ENCODE peak calls at places on chromosomes 6 and 20, in seven cellular contexts. R is A549, O is transverse colon, A is cardiac muscle cell, V is stomach, P is testis, U is heart left ventricle. E is an unnamed sample. For H3K4me1, the result is how much of the 10 kb centered on the place peaks cover.

GRCh38 chr6:73694711-73695411 is 1.1 kb upstream of the CD109 start:
- DNase-seq in O (no peak), U (no peak), V (no peak), R (peak), A (peak), P (no peak), E (no peak)

GRCh38 chr6:9646346-9647042 is 768.4 kb downstream of the TFAP2A start:
- DNase-seq in R (no peak), U (peak), O (no peak), P (no peak), A (peak), V (no peak), E (peak)

GRCh38 chr6:166997768-166998255 is 1.4 kb upstream of the CEP43 start:
- DNase-seq in U (peak), R (peak), O (peak), A (peak), V (peak), P (peak), E (peak)

GRCh38 chr20:4998160-4998651 is 3.1 kb downstream of the SLC23A2 start:
- DNase-seq in P (no peak), V (no peak), R (peak), O (no peak), A (no peak), U (no peak), E (no peak)

GRCh38 chr20:33231237-33231636 is 4.6 kb upstream of the BPIFA1 start:
- DNase-seq in O (no peak), V (no peak), P (no peak), U (no peak), A (no peak), R (no peak), E (no peak)

GRCh38 chr20:45059022-45059728 is 41.8 kb downstream of the KCNS1 start:
- DNase-seq in A (peak), U (no peak), P (no peak), R (no peak), O (no peak), V (no peak), E (no peak)

GRCh38 chr6:43076928-43077809 is 1.1 kb downstream of the PTK7 start:
- DNase-seq in P (no peak), A (peak), V (no peak), O (no peak), R (no peak), U (no peak), E (no peak)

GRCh38 chr20:23232679-23233308 is 117.8 kb upstream of the NXT1 start:
- DNase-seq in V (no peak), O (no peak), U (no peak), A (no peak), P (no peak), R (no peak), E (no peak)

GRCh38 chr20:19252670-19253120 is 40.3 kb downstream of the SLC24A3 start:
- DNase-seq in O (peak), U (no peak), R (no peak), A (peak), P (no peak), V (no peak), E (no peak)

GRCh38 chr6:116316772-116317467 is 37.2 kb upstream of the TSPYL1 start:
- DNase-seq in V (no peak), U (peak), A (peak), P (peak), O (no peak), R (no peak), E (peak)

GRCh38 chr20:42914302-42914701 is 275.4 kb downstream of the PTPRT start:
- DNase-seq in A (no peak), O (no peak), U (no peak), R (no peak), V (no peak), P (no peak), E (no peak)

GRCh38 chr6:96939019-96939805 is 14.7 kb downstream of the KLHL32 start:
- DNase-seq in A (peak), V (no peak), R (peak), O (no peak), P (peak), U (no peak), E (no peak)

GRCh38 chr6:160041608-160042007 is 72.7 kb downstream of the IGF2R start:
- DNase-seq in O (no peak), A (peak), U (peak), R (no peak), P (peak), V (peak), E (peak)

GRCh38 chr6:160129886-160130615 is 8.4 kb downstream of the SLC22A1 start:
- DNase-seq in U (no peak), V (peak), O (no peak), R (no peak), A (no peak), P (no peak), E (no peak)

GRCh38 chr20:2287504-2287903 is 8.3 kb upstream of the TGM3 start:
- DNase-seq in A (no peak), P (no peak), R (no peak), U (no peak), O (no peak), V (no peak), E (no peak)

GRCh38 chr6:109296305-109296915 is 85.9 kb downstream of the CD164 start:
- DNase-seq in V (peak), P (no peak), A (no peak), O (peak), U (no peak), R (peak), E (no peak)

GRCh38 chr6:157528931-157529653 is 148.1 kb downstream of the ZDHHC14 start:
- DNase-seq in P (peak), U (no peak), V (no peak), O (no peak), R (no peak), A (peak), E (no peak)

GRCh38 chr6:45438849-45439406 is 61.2 kb upstream of the SUPT3H start:
- DNase-seq in O (no peak), R (no peak), U (no peak), P (no peak), V (no peak), A (peak), E (no peak)

DNA sequence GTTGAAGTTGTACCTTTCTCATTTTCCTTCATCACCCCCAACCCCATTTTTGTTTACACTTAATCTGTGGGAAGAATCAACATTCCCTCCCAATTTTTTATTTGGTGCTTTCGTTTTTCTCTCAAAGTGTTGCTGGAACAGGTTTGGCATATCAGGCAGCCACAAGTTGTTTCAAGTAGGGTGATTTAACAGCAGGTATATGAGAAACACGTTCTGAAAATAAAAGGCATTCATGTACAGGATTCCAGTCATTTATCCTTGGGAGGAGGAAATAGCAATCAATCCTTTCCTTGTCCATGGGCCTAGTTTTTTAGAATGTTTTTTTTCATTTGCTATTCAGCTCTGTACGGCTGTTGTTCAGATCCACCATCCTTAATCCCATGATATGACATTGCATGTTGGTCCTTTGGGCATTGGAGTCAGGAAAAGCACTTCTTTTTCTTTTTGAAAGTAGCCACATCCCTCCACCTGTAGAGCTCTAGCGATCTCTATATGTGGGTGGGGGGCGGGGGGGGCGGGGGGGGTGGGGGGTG is 120.2 kb downstream of the JARID2 start:
- DNase-seq in P (no peak), O (no peak), U (no peak), A (no peak), R (no peak), V (no peak), E (no peak)
- TF ChIP-seq CTCF in P (no peak), O (no peak), U (no peak), A (no peak), R (no peak), V (no peak), E (no peak)

GRCh38 chr20:3814928-3815495 is 5.3 kb upstream of the AP5S1 start:
- DNase-seq in V (no peak), R (no peak), P (no peak), A (no peak), O (no peak), U (no peak), E (no peak)

GRCh38 chr20:3815703-3816315 is 4.5 kb upstream of the AP5S1 start:
- DNase-seq in V (no peak), U (no peak), R (no peak), P (no peak), O (no peak), A (no peak), E (no peak)

GRCh38 chr20:3812975-3813599 is 7.3 kb upstream of the AP5S1 start:
- DNase-seq in R (peak), P (no peak), V (no peak), A (peak), O (no peak), U (no peak), E (no peak)

GRCh38 chr20:3812259-3812681 is 8.1 kb upstream of the AP5S1 start:
- DNase-seq in V (no peak), P (no peak), O (no peak), R (no peak), U (peak), A (no peak), E (no peak)

DNA sequence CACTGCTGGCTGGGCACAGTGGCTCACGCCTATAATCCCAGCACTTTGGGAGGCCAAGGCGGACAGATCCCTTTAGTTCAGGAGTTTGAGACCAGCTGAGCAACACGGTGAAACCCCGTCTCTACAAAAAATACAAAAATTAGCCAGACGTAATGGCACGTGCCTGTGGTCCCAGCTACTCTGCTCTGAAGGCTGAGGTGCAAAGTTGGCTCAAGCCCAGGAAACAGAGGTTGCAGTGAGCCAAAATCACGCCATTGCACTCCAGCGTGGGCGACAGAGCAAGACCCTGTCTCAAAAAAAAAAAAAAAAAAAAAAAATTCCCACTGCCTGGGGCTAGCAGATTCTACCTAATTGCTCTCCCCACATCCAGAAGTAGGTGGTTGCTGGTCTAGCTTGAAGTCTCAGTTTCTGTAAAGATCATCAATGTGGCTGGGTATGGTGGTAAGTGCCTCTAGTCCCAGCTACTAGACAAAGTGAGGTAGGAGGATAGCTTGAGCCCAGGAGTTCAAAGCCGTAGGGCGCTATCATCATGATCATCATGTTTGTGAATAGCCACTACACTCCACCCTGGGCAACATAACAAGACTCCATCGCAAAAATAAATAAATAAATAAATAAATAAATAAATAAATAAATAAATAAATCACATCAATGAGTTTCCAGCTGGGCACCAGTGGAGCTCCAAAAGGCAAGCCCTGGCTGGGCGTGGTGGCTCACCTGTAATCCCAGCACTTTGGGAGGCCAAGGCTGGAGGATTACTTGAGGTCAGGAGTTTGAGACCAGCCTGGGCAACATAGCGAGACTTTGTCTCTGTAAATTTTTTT is 6.4 kb upstream of the AP5S1 start:
- DNase-seq in R (no peak), U (no peak), O (no peak), P (no peak), V (peak), A (no peak), E (no peak)
- H3K4me3 ChIP-seq in R (no peak), U (no peak), O (no peak), P (no peak), V (no peak), A (no peak), E (no peak)

GRCh38 chr6:111848262-111848661 is 25.0 kb downstream of the FYN start:
- DNase-seq in V (no peak), O (no peak), A (peak), R (no peak), U (no peak), P (no peak), E (no peak)

GRCh38 chr6:111846511-111847409 is 26.5 kb downstream of the FYN start:
- DNase-seq in U (peak), O (no peak), V (no peak), R (no peak), A (no peak), P (no peak), E (peak)

GRCh38 chr6:111850288-111850937 is 22.8 kb downstream of the FYN start:
- DNase-seq in R (no peak), V (no peak), U (peak), O (no peak), P (no peak), A (no peak), E (peak)

GRCh38 chr6:111846061-111846460 is 27.2 kb downstream of the FYN start:
- DNase-seq in A (no peak), V (no peak), O (no peak), U (no peak), R (no peak), P (no peak), E (no peak)

DNA sequence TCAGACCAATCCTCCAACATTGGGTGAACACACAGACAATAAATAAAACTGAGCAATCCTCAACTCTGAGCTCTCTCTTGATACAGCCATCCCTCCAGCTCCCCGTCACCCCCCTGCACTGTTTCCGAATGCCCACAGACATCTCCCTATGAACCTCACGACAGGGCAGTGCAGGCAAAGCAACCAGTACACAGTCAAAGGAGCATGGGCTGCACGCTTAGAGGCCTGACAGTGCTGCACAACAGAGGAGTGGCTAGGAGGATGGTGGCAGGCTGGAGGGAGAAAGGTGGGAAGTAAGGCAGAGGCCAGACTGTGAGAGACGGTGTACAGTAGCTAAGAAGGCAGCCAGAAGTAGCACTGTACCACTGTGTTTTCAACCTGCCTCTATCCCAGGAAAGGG is 24.0 kb downstream of the FYN start:
- DNase-seq in U (no peak), P (no peak), V (no peak), R (no peak), O (no peak), A (no peak), E (no peak)
- H3K4me1 ChIP-seq in U (half or more), P (under half), V (half or more), R (under half), O (under half), A (under half), E (half or more)

GRCh38 chr6:111092006-111092405 is 4.7 kb downstream of the SLC16A10 start:
- DNase-seq in A (no peak), U (no peak), O (no peak), R (no peak), P (no peak), V (no peak), E (no peak)
- TF ChIP-seq CTCF in A (no peak), U (no peak), O (no peak), R (no peak), P (no peak), V (no peak), E (no peak)

GRCh38 chr20:47784599-47785320 is 521 bp downstream of the SULF2 start:
- DNase-seq in A (peak), O (peak), P (no peak), V (no peak), U (peak), R (peak), E (peak)
- H3K4me3 ChIP-seq in A (peak), O (peak), P (peak), V (peak), U (peak), R (peak), E (peak)

DNA sequence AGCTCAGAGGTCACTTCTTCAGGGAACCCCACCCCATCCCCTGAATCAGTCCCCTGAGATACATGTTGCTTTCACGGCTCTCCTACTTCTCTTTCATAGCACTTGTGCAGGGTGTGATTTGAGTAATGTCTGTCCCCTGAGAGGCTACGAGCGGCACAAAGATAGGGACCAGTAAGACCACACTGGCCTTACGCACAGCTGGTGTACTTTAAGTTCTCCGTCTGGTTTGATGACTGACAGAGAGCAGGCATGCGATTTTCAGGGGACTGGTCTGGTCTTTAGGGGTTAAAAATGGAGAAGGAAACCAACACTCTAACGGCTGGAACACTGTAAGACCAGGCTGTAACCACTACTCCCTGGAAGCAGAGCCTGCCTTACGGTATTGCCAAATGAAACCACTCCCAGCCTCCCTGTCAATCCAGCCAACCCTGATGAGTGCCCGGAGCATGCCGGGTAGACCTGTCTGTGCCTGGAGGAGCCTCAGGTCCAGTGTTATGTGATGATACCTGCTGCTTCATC is 47.1 kb downstream of the ELMO2 start:
- DNase-seq in A (no peak), P (no peak), R (no peak), U (peak), V (no peak), O (no peak), E (no peak)
- H3K4me1 ChIP-seq in A (under half), P (half or more), R (under half), U (half or more), V (half or more), O (under half), E (half or more)

GRCh38 chr6:41894366-41895299 is 542 bp downstream of the USP49 start:
- DNase-seq in U (no peak), R (no peak), O (peak), P (no peak), V (peak), A (peak), E (no peak)

GRCh38 chr6:41892921-41893564 is 2.1 kb downstream of the USP49 start:
- DNase-seq in P (no peak), R (no peak), O (no peak), V (no peak), A (no peak), U (no peak), E (no peak)

GRCh38 chr6:41896280-41896679 is 1.1 kb upstream of the USP49 start:
- DNase-seq in R (no peak), O (no peak), A (no peak), V (no peak), P (no peak), U (no peak), E (no peak)

DNA sequence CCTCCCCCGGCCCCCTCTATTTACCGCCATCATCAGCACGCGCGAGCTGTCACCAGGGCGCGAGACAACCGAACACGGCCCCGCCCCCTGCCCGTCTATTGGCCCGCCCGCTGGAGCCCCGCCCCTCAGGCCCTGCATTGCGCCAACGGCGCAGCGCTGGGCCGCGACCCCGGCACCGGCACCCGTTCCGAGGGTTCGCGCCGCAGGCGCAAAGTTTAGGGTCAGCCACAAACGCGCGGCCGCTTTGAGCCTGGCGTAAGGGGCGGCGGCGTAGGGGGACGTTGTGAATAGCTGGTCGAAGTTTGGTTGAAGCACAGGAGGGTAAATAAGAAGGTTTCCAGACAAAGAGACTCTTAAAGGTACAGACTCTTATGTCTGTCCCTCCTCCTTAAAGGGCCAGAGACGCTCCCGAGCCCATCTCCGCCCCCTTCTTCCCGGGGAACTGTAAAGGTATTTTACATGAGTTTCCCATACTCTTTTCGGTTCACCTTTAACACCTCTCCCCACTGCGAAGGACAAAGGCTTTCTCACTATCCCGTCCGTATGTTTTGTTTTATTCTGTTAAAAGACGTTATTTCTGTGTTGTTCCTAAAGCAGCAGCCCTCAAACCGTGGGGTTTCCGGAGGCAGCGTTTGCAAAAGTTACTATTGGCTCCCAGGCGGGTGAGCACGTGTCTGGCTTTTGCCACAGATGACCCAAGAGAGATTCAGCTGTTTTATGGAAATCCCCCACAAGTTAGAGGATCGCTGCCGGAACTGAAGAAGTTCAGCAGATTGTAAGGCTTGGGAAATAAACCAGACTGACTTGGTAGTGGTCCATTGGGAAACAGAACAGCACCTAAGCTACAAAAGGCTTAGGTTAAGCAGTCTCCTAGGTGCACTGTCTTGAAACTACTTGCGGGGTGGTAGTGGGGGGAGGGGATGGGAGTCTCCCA is at the start of gene USP49:
- DNase-seq in O (peak), R (peak), V (peak), A (peak), U (peak), P (peak), E (peak)
- TF ChIP-seq CTCF in O (no peak), R (no peak), V (no peak), A (no peak), U (no peak), P (no peak), E (no peak)

GRCh38 chr6:4402477-4402976 is 267.2 kb upstream of the ECI2 start:
- DNase-seq in U (peak), R (peak), V (no peak), O (no peak), P (peak), A (peak), E (no peak)
- H3K4me3 ChIP-seq in U (no peak), R (no peak), V (no peak), O (no peak), P (no peak), A (no peak), E (no peak)

GRCh38 chr6:36985384-36985962 is 523 bp downstream of the MTCH1 start:
- DNase-seq in A (no peak), V (no peak), R (no peak), P (no peak), O (no peak), U (no peak), E (no peak)
- H3K4me1 ChIP-seq in A (under half), V (half or more), R (under half), P (under half), O (under half), U (half or more), E (half or more)

GRCh38 chr6:154448448-154449096 is 61.9 kb downstream of the CNKSR3 start:
- DNase-seq in R (no peak), O (peak), P (no peak), U (no peak), V (no peak), A (peak), E (no peak)
- TF ChIP-seq CTCF in R (no peak), O (peak), P (no peak), U (peak), V (no peak), A (peak), E (no peak)